ENCODE peak calls at places on chromosome 3, in eight cellular contexts. One of them, this sample, is unnamed.
A peak's percentile ranks its signal among the peaks of the same experiment; 100 is the strongest.

GRCh38 chr3:128845695-128846491 is 33.5 kb upstream of the ACAD9 start:
- DNase-seq in adrenal gland: peak; percentile 86
- DNase-seq in body of pancreas: peak; percentile 83
- DNase-seq in IMR-90: peak; percentile 48
- DNase-seq in transverse colon: peak; percentile 84
- DNase-seq in A549: peak; percentile 62
- DNase-seq in endothelial cell of umbilical vein: peak; percentile 79
- DNase-seq in upper lobe of left lung: peak; percentile 92
- DNase-seq in this sample: peak; percentile 87

GRCh38 chr3:11919390-11919789 is 72.7 kb upstream of the TAMM41 start:
- DNase-seq in upper lobe of left lung: peak; percentile 1
- DNase-seq in adrenal gland: no peak
- DNase-seq in body of pancreas: no peak
- DNase-seq in IMR-90: no peak
- DNase-seq in endothelial cell of umbilical vein: no peak
- DNase-seq in transverse colon: no peak
- DNase-seq in A549: no peak
- DNase-seq in this sample: no peak

GRCh38 chr3:59093521-59093920 is 43.7 kb upstream of the CFAP20DC start:
- DNase-seq in transverse colon: no peak
- DNase-seq in upper lobe of left lung: no peak
- DNase-seq in A549: no peak
- DNase-seq in body of pancreas: no peak
- DNase-seq in IMR-90: no peak
- DNase-seq in endothelial cell of umbilical vein: no peak
- DNase-seq in adrenal gland: no peak
- DNase-seq in this sample: no peak

GRCh38 chr3:193674714-193675113 is 81.7 kb downstream of the OPA1 start:
- DNase-seq in endothelial cell of umbilical vein: no peak
- DNase-seq in adrenal gland: no peak
- DNase-seq in body of pancreas: no peak
- DNase-seq in A549: no peak
- DNase-seq in transverse colon: no peak
- DNase-seq in IMR-90: no peak
- DNase-seq in upper lobe of left lung: no peak
- DNase-seq in this sample: no peak

GRCh38 chr3:121997372-121997771 is 24.7 kb downstream of the ILDR1 start:
- DNase-seq in upper lobe of left lung: no peak
- DNase-seq in body of pancreas: no peak
- DNase-seq in adrenal gland: no peak
- DNase-seq in A549: no peak
- DNase-seq in IMR-90: no peak
- DNase-seq in transverse colon: no peak
- DNase-seq in endothelial cell of umbilical vein: no peak
- DNase-seq in this sample: no peak

GRCh38 chr3:45280227-45280626 is 54.1 kb upstream of the TMEM158 start:
- DNase-seq in transverse colon: no peak
- DNase-seq in upper lobe of left lung: no peak
- DNase-seq in endothelial cell of umbilical vein: no peak
- DNase-seq in body of pancreas: no peak
- DNase-seq in IMR-90: no peak
- DNase-seq in adrenal gland: no peak
- DNase-seq in A549: no peak
- DNase-seq in this sample: no peak

GRCh38 chr3:73490453-73491311 is 134.1 kb downstream of the PDZRN3 start:
- DNase-seq in adrenal gland: peak; percentile 81
- DNase-seq in IMR-90: peak; percentile 70
- DNase-seq in body of pancreas: peak; percentile 73
- DNase-seq in A549: no peak
- DNase-seq in endothelial cell of umbilical vein: no peak
- DNase-seq in upper lobe of left lung: peak; percentile 59
- DNase-seq in transverse colon: no peak
- DNase-seq in this sample: peak; percentile 54

GRCh38 chr3:137946341-137946973 is 63.5 kb upstream of the CLDN18 start:
- DNase-seq in IMR-90: peak; percentile 71
- DNase-seq in upper lobe of left lung: peak; percentile 25
- DNase-seq in A549: peak; percentile 33
- DNase-seq in transverse colon: peak; percentile 27
- DNase-seq in adrenal gland: peak; percentile 54
- DNase-seq in endothelial cell of umbilical vein: peak; percentile 57
- DNase-seq in body of pancreas: peak; percentile 50
- DNase-seq in this sample: no peak

GRCh38 chr3:47404955-47405790 is 24.4 kb downstream of the PTPN23 start:
- DNase-seq in endothelial cell of umbilical vein: no peak
- DNase-seq in body of pancreas: no peak
- DNase-seq in adrenal gland: peak; percentile 73
- DNase-seq in A549: no peak
- DNase-seq in IMR-90: no peak
- DNase-seq in upper lobe of left lung: no peak
- DNase-seq in transverse colon: no peak
- DNase-seq in this sample: peak; percentile 69

GRCh38 chr3:111338059-111338698 is 203.8 kb upstream of the CD96 start:
- DNase-seq in body of pancreas: peak; percentile 70
- DNase-seq in adrenal gland: peak; percentile 66
- DNase-seq in A549: peak; percentile 31
- DNase-seq in IMR-90: peak; percentile 86
- DNase-seq in upper lobe of left lung: peak; percentile 43
- DNase-seq in endothelial cell of umbilical vein: peak; percentile 71
- DNase-seq in transverse colon: peak; percentile 66
- DNase-seq in this sample: peak; percentile 6

GRCh38 chr3:55565516-55565915 is 78.4 kb upstream of the WNT5A start:
- DNase-seq in IMR-90: no peak
- DNase-seq in transverse colon: no peak
- DNase-seq in endothelial cell of umbilical vein: no peak
- DNase-seq in upper lobe of left lung: no peak
- DNase-seq in adrenal gland: no peak
- DNase-seq in body of pancreas: no peak
- DNase-seq in A549: no peak
- DNase-seq in this sample: no peak

GRCh38 chr3:32423534-32423933 is 31.9 kb downstream of the CMTM7 start:
- DNase-seq in transverse colon: no peak
- DNase-seq in upper lobe of left lung: no peak
- DNase-seq in endothelial cell of umbilical vein: no peak
- DNase-seq in body of pancreas: no peak
- DNase-seq in adrenal gland: no peak
- DNase-seq in IMR-90: no peak
- DNase-seq in A549: no peak
- DNase-seq in this sample: no peak

GRCh38 chr3:32424581-32425250 is 33.1 kb downstream of the CMTM7 start:
- DNase-seq in endothelial cell of umbilical vein: peak; percentile 37
- DNase-seq in transverse colon: no peak
- DNase-seq in IMR-90: no peak
- DNase-seq in A549: no peak
- DNase-seq in body of pancreas: no peak
- DNase-seq in adrenal gland: no peak
- DNase-seq in upper lobe of left lung: no peak
- DNase-seq in this sample: no peak

GRCh38 chr3:32422943-32423342 is 31.3 kb downstream of the CMTM7 start:
- DNase-seq in transverse colon: no peak
- DNase-seq in IMR-90: no peak
- DNase-seq in upper lobe of left lung: no peak
- DNase-seq in adrenal gland: no peak
- DNase-seq in body of pancreas: no peak
- DNase-seq in A549: no peak
- DNase-seq in endothelial cell of umbilical vein: no peak
- DNase-seq in this sample: no peak

GRCh38 chr3:32421991-32422859 is 30.6 kb downstream of the CMTM7 start:
- DNase-seq in adrenal gland: peak; percentile 93
- DNase-seq in transverse colon: peak; percentile 91
- DNase-seq in A549: peak; percentile 10
- DNase-seq in upper lobe of left lung: peak; percentile 95
- DNase-seq in IMR-90: peak; percentile 73
- DNase-seq in body of pancreas: peak; percentile 97
- DNase-seq in endothelial cell of umbilical vein: peak; percentile 97
- DNase-seq in this sample: peak; percentile 84

DNA sequence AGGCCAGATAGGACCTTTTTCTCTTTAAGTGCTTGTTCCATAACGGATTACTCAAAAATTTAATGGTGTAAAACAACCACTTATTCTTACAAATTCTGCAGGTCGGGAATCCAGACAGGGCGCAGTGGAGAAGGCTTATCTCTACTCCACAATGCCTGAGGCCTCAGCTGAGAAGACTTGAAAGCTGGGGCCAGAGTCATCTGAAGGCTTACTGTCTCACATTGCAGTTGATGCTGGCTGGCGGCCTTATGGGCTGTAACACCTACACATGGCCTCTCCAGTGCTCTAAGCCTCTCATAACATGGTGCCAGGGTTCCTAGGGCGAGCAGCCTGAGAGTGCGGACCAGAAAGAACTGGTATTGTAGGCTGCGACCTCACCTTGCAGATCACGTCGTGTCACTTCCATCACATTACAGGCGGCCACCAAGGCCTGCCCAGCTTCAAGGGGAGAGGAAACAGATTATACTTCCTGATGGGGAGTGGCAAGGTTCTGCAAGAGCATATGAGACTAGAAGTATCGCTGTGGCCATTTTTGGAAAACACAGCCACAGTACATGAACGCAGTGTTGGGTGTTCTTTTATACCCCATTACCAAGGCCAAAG is 32.4 kb downstream of the CMTM7 start:
- DNase-seq in endothelial cell of umbilical vein: no peak
- DNase-seq in IMR-90: no peak
- DNase-seq in adrenal gland: no peak
- DNase-seq in transverse colon: no peak
- DNase-seq in body of pancreas: no peak
- DNase-seq in A549: no peak
- DNase-seq in upper lobe of left lung: no peak
- DNase-seq in this sample: no peak
- H3K4me1 ChIP-seq in endothelial cell of umbilical vein: peaks cover 43% of the 10 kb centered on the region
- H3K4me1 ChIP-seq in IMR-90: peaks cover 20% of the 10 kb centered on the region
- H3K4me1 ChIP-seq in adrenal gland: peaks cover 34% of the 10 kb centered on the region
- H3K4me1 ChIP-seq in transverse colon: peaks cover 31% of the 10 kb centered on the region
- H3K4me1 ChIP-seq in body of pancreas: peaks cover 80% of the 10 kb centered on the region
- H3K4me1 ChIP-seq in A549: peaks cover 32% of the 10 kb centered on the region
- H3K4me1 ChIP-seq in upper lobe of left lung: peaks cover 75% of the 10 kb centered on the region
- H3K4me1 ChIP-seq in this sample: peaks cover 25% of the 10 kb centered on the region

DNA sequence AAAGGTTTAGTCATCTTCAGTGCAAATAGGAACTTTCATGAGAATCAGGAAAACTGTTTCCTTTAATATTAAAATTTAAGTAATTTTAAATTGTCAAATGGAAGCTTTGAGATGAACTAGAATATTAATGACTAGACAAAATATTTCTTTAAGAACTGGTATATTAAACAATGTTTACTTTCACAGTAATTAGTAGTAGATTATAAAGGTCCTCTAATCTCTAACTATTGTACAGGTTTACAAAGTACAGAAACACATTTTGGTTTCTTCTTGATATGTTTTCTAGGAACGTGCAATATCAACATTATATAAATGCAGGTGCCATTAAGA is 138.9 kb downstream of the CLASP2 start:
- DNase-seq in body of pancreas: no peak
- DNase-seq in A549: no peak
- DNase-seq in IMR-90: no peak
- DNase-seq in adrenal gland: no peak
- DNase-seq in transverse colon: no peak
- DNase-seq in upper lobe of left lung: no peak
- DNase-seq in endothelial cell of umbilical vein: no peak
- DNase-seq in this sample: no peak
- TF ChIP-seq POLR2A in body of pancreas: no peak
- TF ChIP-seq POLR2A in A549: no peak
- TF ChIP-seq POLR2A in IMR-90: no peak
- TF ChIP-seq POLR2A in adrenal gland: no peak
- TF ChIP-seq POLR2A in transverse colon: no peak
- TF ChIP-seq POLR2A in upper lobe of left lung: no peak
- TF ChIP-seq POLR2A in endothelial cell of umbilical vein: no peak
- TF ChIP-seq POLR2A in this sample: no peak

GRCh38 chr3:172100482-172100881 is 61.1 kb downstream of the FNDC3B start:
- DNase-seq in endothelial cell of umbilical vein: no peak
- DNase-seq in body of pancreas: no peak
- DNase-seq in transverse colon: no peak
- DNase-seq in upper lobe of left lung: no peak
- DNase-seq in A549: no peak
- DNase-seq in IMR-90: no peak
- DNase-seq in adrenal gland: no peak
- DNase-seq in this sample: no peak
- H3K4me1 ChIP-seq in endothelial cell of umbilical vein: peaks cover 28% of the 10 kb centered on the region
- H3K4me1 ChIP-seq in body of pancreas: peaks cover 90% of the 10 kb centered on the region
- H3K4me1 ChIP-seq in transverse colon: peaks cover 34% of the 10 kb centered on the region
- H3K4me1 ChIP-seq in upper lobe of left lung: peaks cover 59% of the 10 kb centered on the region
- H3K4me1 ChIP-seq in A549: peaks cover 100% of the 10 kb centered on the region
- H3K4me1 ChIP-seq in IMR-90: peaks cover 13% of the 10 kb centered on the region
- H3K4me1 ChIP-seq in adrenal gland: peaks cover 78% of the 10 kb centered on the region
- H3K4me1 ChIP-seq in this sample: peaks cover 68% of the 10 kb centered on the region

DNA sequence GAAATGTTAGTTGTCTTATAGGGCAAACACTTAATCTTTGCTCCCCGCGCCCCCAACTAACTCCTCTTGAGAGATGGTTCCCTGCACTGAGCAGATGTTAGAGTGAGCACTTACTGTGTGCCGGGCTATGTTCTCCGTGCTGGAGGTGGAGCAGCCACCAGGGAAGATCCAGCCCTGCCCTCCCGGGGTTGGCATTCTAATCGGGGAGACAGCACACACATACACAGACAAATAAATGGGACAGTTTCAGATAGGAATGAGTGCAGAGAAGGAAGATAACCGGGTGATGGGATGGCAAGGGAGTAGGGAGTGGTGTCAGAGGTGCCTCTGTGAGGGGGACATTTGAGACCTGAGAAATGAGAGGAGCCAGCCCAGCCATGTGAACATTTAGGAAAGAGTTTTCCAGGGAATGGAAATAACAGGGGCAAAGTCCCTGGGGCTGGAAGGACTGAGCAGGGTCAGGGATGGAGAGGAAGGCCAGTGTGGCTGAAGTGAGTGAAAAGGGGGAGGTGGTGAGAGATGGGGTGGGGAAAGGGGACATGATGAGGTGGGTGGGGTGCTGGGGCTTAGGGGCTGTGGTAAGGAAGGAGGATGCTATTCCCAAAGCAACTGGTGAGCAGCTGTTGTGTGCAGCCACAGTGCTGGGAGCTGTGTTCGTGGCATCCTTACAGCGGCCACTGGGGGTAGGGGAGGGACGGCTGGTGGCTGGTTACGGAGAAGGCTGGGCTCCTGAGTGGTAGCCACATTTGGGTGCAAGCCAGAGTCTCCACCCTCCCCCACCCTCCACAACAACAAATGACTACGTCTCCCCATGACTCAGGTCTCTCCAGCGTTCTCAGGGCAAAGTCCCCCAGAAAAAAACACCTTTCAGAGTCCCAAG is 15.4 kb upstream of the FGD5 start:
- DNase-seq in A549: peak; percentile 58
- DNase-seq in IMR-90: no peak
- DNase-seq in adrenal gland: no peak
- DNase-seq in body of pancreas: no peak
- DNase-seq in upper lobe of left lung: no peak
- DNase-seq in endothelial cell of umbilical vein: peak; percentile 70
- DNase-seq in transverse colon: peak; percentile 72
- DNase-seq in this sample: no peak
- TF ChIP-seq POLR2A in A549: no peak
- TF ChIP-seq POLR2A in IMR-90: no peak
- TF ChIP-seq POLR2A in adrenal gland: no peak
- TF ChIP-seq POLR2A in body of pancreas: no peak
- TF ChIP-seq POLR2A in upper lobe of left lung: no peak
- TF ChIP-seq POLR2A in endothelial cell of umbilical vein: no peak
- TF ChIP-seq POLR2A in transverse colon: no peak
- TF ChIP-seq POLR2A in this sample: no peak

DNA sequence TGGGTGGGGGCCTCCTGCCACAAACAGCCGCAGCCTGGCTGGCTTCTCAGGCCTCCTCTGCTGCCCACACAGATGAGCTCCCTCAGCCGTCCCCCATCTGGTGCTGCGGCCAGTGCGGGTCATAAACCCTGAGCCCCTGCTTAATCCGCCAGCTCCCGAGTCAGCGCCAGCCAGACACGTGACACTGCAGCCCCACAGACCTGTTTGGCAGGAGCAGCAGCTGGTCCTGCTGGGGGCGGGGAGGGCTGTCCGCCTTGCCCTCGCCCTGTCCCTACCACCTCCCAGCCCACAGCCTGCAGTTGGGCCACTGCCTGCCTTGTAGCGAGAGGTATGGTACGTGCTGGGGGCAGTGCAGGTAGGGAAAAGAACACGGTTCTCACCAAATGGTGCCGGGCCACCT is 86.2 kb downstream of the IQSEC1 start:
- DNase-seq in transverse colon: no peak
- DNase-seq in A549: no peak
- DNase-seq in adrenal gland: peak; percentile 47
- DNase-seq in upper lobe of left lung: no peak
- DNase-seq in body of pancreas: peak; percentile 48
- DNase-seq in IMR-90: no peak
- DNase-seq in endothelial cell of umbilical vein: no peak
- DNase-seq in this sample: no peak
- H3K4me1 ChIP-seq in transverse colon: no peaks in the 10 kb centered on the region
- H3K4me1 ChIP-seq in A549: peaks cover 18% of the 10 kb centered on the region
- H3K4me1 ChIP-seq in adrenal gland: peaks cover 58% of the 10 kb centered on the region
- H3K4me1 ChIP-seq in upper lobe of left lung: peaks cover 9% of the 10 kb centered on the region
- H3K4me1 ChIP-seq in body of pancreas: peaks cover 42% of the 10 kb centered on the region
- H3K4me1 ChIP-seq in IMR-90: peaks cover 18% of the 10 kb centered on the region
- H3K4me1 ChIP-seq in endothelial cell of umbilical vein: no peaks in the 10 kb centered on the region
- H3K4me1 ChIP-seq in this sample: peaks cover 73% of the 10 kb centered on the region